ENCODE peak calls at places on chromosomes 12 and 14, in seven cellular contexts. T is naive thymus-derived CD4-positive, alpha-beta T cell; A is activated gamma-delta T cell treated with anti-CD3 and anti-CD28 coated beads, Interleukin-2, amount 50 U/mL, for 16 hours; L is astrocyte of the spinal cord; J is NAMALWA; K is non-pigmented ciliary epithelial cell; X is mesenteric fat pad. N is an unnamed sample.

GRCh38 chr14:72315720-72316119 is 383.5 kb downstream of the RGS6 start:
- DNase-seq in T (no peak), A (no peak), L (no peak), J (no peak), K (no peak), X (no peak), N (no peak)

GRCh38 chr12:67442347-67442841 is 173.2 kb downstream of the CAND1 start:
- DNase-seq in T (no peak), A (no peak), L (no peak), J (no peak), K (no peak), X (no peak), N (no peak)

GRCh38 chr12:80195143-80195726 is 95.9 kb downstream of the OTOGL start:
- DNase-seq in T (no peak), A (no peak), L (peak; percentile 74), J (peak; percentile 55), K (peak; percentile 43), X (no peak), N (peak; percentile 61)

GRCh38 chr12:93825501-93825888 is 148.3 kb downstream of the CRADD start:
- DNase-seq in T (no peak), A (no peak), L (no peak), J (no peak), K (no peak), X (no peak), N (no peak)

GRCh38 chr12:104115587-104115975 is 22.4 kb downstream of the NFYB start:
- DNase-seq in T (no peak), A (no peak), L (no peak), J (no peak), K (no peak), X (no peak), N (no peak)

GRCh38 chr12:95674631-95675030 is 115.9 kb downstream of the NTN4 start:
- DNase-seq in T (no peak), A (no peak), L (peak; percentile 18), J (peak; percentile 79), K (no peak), X (no peak), N (no peak)

GRCh38 chr12:53214687-53215455 is 7.8 kb upstream of the ITGB7 start:
- DNase-seq in T (no peak), A (no peak), L (no peak), J (no peak), K (no peak), X (no peak), N (no peak)

GRCh38 chr12:71438670-71439361 is 782 bp upstream of the LGR5 start:
- DNase-seq in T (no peak), A (no peak), L (peak; percentile 31), J (no peak), K (no peak), X (no peak), N (no peak)

GRCh38 chr12:131773582-131774221 is 54.5 kb upstream of the MMP17 start:
- DNase-seq in T (no peak), A (no peak), L (no peak), J (peak; percentile 68), K (no peak), X (no peak), N (no peak)

GRCh38 chr12:117564885-117565284 is 203.5 kb upstream of the NOS1 start:
- DNase-seq in T (no peak), A (no peak), L (peak; percentile 19), J (no peak), K (no peak), X (peak; percentile 65), N (no peak)

GRCh38 chr12:6230321-6231110 is 30.3 kb downstream of the CD9 start:
- DNase-seq in T (peak; percentile 33), A (peak; percentile 54), L (peak; percentile 68), J (peak; percentile 92), K (no peak), X (no peak), N (no peak)

GRCh38 chr14:23930742-23931141 is 22.8 kb upstream of the DHRS4 start:
- DNase-seq in T (no peak), A (no peak), L (no peak), J (no peak), K (no peak), X (no peak), N (no peak)

GRCh38 chr12:112146123-112146522 is 20.8 kb downstream of the TRAFD1 start:
- DNase-seq in T (no peak), A (no peak), L (no peak), J (no peak), K (no peak), X (no peak), N (no peak)

GRCh38 chr12:14937689-14938088 is 648 bp downstream of the ERP27 start:
- DNase-seq in T (no peak), A (no peak), L (no peak), J (peak; percentile 52), K (no peak), X (no peak), N (no peak)

GRCh38 chr14:22890416-22890815 is 7.4 kb downstream of the REM2 start:
- DNase-seq in T (no peak), A (no peak), L (no peak), J (peak; percentile 27), K (no peak), X (no peak), N (no peak)

GRCh38 chr14:37590096-37590809 is 4.8 kb downstream of the FOXA1 start:
- DNase-seq in T (no peak), A (no peak), L (no peak), J (no peak), K (no peak), X (no peak), N (no peak)

GRCh38 chr12:111687255-111687654 is 1.4 kb downstream of the ACAD10 start:
- DNase-seq in T (no peak), A (no peak), L (no peak), J (peak; percentile 79), K (no peak), X (no peak), N (no peak)

GRCh38 chr12:530308-530707 is 70.6 kb downstream of the B4GALNT3 start:
- DNase-seq in T (no peak), A (no peak), L (peak; percentile 53), J (no peak), K (no peak), X (no peak), N (no peak)

GRCh38 chr14:103879570-103880333 is 32.4 kb upstream of the PPP1R13B start:
- DNase-seq in T (no peak), A (no peak), L (no peak), J (no peak), K (no peak), X (no peak), N (no peak)

GRCh38 chr14:24176599-24176998 is 4.7 kb downstream of the REC8 start:
- DNase-seq in T (no peak), A (no peak), L (no peak), J (no peak), K (no peak), X (no peak), N (no peak)

GRCh38 chr12:14958361-14959125 is 2.9 kb downstream of the ARHGDIB start:
- DNase-seq in T (no peak), A (no peak), L (no peak), J (peak; percentile 53), K (no peak), X (no peak), N (no peak)

N was measured in AG04450.